ENCODE peak calls at places on chromosomes 3 and 15, in ten cellular contexts. Y is left ventricle myocardium inferior, F is PC-3, T is body of pancreas, M is heart right ventricle, A is AG09309, P is spleen, X is lung, V is esophagus muscularis mucosa, J is GM13976. E is an unnamed sample.

GRCh38 chr3:14549256-14549931 is 9.3 kb upstream of the GRIP2 start:
- DNase-seq in Y (no peak), F (peak; percentile 45), T (no peak), M (peak; percentile 2), A (no peak), P (peak; percentile 48), X (no peak), V (no peak), J (no peak), E (no peak)

GRCh38 chr15:63238796-63239195 is 38.6 kb upstream of the APH1B start:
- DNase-seq in Y (no peak), F (peak; percentile 6), T (no peak), M (no peak), A (peak; percentile 54), P (no peak), X (no peak), V (no peak), J (no peak), E (no peak)

GRCh38 chr3:50264389-50264963 is 4.5 kb upstream of the SEMA3B start:
- DNase-seq in Y (peak; percentile 78), F (peak; percentile 74), T (peak; percentile 86), M (peak; percentile 70), A (peak; percentile 73), P (no peak), X (peak; percentile 87), V (peak; percentile 94), J (no peak), E (peak; percentile 88)

GRCh38 chr3:178907081-178907480 is 164.5 kb downstream of the ZMAT3 start:
- DNase-seq in Y (no peak), F (no peak), T (no peak), M (no peak), A (no peak), P (no peak), X (no peak), V (no peak), J (no peak), E (no peak)

GRCh38 chr3:194296448-194296831 is 54.7 kb downstream of the CPN2 start:
- DNase-seq in Y (no peak), F (peak; percentile 94), T (peak; percentile 86), M (no peak), A (no peak), P (no peak), X (no peak), V (no peak), J (no peak), E (peak; percentile 62)

GRCh38 chr3:194298331-194299227 is 52.5 kb downstream of the CPN2 start:
- DNase-seq in Y (no peak), F (no peak), T (no peak), M (no peak), A (no peak), P (peak; percentile 58), X (no peak), V (no peak), J (no peak), E (no peak)

GRCh38 chr3:185943363-185944106 is 5.7 kb upstream of the TRA2B start:
- DNase-seq in Y (peak; percentile 81), F (peak; percentile 87), T (peak; percentile 95), M (peak; percentile 79), A (peak; percentile 43), P (peak; percentile 94), X (peak; percentile 85), V (peak; percentile 97), J (peak; percentile 84), E (peak; percentile 81)

GRCh38 chr3:67765575-67765974 is 111.2 kb upstream of the SUCLG2 start:
- DNase-seq in Y (no peak), F (no peak), T (no peak), M (no peak), A (no peak), P (no peak), X (no peak), V (no peak), J (no peak), E (no peak)

DNA sequence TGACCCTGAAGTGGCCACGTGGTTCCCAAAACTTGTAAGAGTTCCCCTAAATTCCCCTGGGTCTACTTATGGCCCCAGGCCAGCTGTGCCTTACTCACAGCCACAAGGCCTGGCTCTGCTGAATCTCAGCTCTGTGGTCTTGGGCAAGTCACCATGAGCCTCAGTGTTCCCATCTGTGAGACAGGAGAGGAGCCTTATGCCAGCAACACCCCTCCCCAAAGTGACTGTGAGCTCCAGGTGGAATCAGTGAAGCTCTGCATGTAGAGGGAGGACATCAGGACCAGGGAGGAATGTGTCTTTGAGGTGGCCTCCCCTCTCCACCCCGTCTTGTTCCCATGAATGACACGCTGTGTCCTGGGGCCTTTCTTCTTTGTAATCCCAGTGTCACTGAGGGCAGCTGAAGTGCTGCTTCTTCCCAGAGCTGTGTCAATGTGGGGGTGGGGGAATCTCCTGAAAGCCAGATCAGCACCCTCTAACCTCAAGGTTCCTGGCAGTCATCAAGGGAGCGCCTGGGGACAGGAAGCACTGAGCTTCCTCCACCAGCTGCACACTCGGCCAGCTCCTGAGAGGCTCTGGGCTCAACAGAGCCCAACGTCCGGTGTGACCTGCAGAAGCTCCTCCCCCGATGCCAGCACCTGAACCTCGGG is 258.9 kb downstream of the UACA start:
- DNase-seq in Y (peak; percentile 62), F (peak; percentile 65), T (peak; percentile 78), M (peak; percentile 57), A (no peak), P (peak; percentile 92), X (no peak), V (no peak), J (peak; percentile 73), E (no peak)
- TF ChIP-seq CTCF in Y (no peak), F (no peak), T (no peak), M (no peak), A (no peak), P (no peak), X (no peak), V (no peak), J (no peak), E (no peak)

DNA sequence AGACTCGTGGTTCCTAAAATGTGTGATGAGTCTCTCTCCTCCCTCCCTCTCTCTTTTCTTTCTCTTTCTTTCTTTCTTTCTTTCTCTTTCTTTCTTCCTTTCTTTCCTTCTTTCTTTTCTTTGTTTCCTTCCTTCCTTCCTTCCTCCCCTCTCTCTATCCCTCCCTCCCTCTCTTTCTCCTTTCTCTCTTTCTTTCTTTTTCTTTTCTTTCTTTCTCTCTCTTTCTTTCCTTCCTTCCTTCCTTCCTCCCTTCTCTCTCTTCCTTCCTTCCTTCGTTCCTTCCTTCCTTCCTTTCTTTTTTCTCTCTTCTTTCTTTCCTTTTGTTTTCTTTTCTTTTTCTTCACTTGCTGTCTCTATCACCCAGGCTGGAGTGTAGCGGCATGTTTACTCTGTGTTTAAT is 290.8 kb downstream of the NFKBIZ start:
- DNase-seq in Y (no peak), F (no peak), T (no peak), M (no peak), A (no peak), P (no peak), X (no peak), V (no peak), J (no peak), E (no peak)
- TF ChIP-seq CTCF in Y (no peak), F (no peak), T (no peak), M (no peak), A (no peak), P (no peak), X (no peak), V (no peak), J (no peak), E (no peak)

GRCh38 chr3:31346542-31346979 is 186.2 kb upstream of the STT3B start:
- DNase-seq in Y (no peak), F (no peak), T (no peak), M (no peak), A (no peak), P (no peak), X (no peak), V (no peak), J (no peak), E (no peak)

GRCh38 chr3:31345581-31345980 is 187.1 kb upstream of the STT3B start:
- DNase-seq in Y (no peak), F (no peak), T (no peak), M (no peak), A (no peak), P (no peak), X (no peak), V (no peak), J (no peak), E (no peak)

GRCh38 chr3:31343075-31343474 is 189.7 kb upstream of the STT3B start:
- DNase-seq in Y (no peak), F (no peak), T (no peak), M (no peak), A (peak; percentile 17), P (no peak), X (no peak), V (no peak), J (no peak), E (no peak)

DNA sequence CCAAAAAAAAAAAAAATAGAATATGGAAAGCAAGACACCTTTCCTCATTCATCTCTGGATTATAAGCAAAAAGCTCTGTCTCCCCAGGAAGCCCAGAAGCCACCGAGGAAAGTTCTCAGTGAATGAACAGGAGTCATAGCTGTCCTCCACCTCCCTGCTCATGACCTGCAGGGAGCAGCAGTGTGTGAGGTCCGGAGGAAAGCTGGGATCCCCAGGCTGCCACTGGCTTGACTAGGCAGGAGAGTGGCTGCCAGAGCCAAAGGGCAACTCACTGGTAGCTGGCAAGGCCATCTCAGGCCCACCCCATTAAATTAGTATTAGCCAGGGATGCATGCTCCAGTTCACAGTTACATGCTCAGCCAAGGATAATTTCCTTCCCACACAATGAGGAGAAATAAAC is 191.6 kb upstream of the STT3B start:
- DNase-seq in Y (no peak), F (no peak), T (no peak), M (no peak), A (no peak), P (no peak), X (no peak), V (no peak), J (no peak), E (no peak)
- TF ChIP-seq CTCF in Y (peak; percentile 22), F (peak; percentile 31), T (no peak), M (no peak), A (peak; percentile 14), P (no peak), X (no peak), V (no peak), J (peak; percentile 3), E (no peak)

GRCh38 chr15:77819841-77820728 is 187.4 kb upstream of the LINGO1 start:
- DNase-seq in Y (no peak), F (peak; percentile 9), T (no peak), M (no peak), A (no peak), P (no peak), X (no peak), V (no peak), J (peak; percentile 64), E (no peak)

GRCh38 chr15:77821959-77822256 is 189.2 kb upstream of the LINGO1 start:
- DNase-seq in Y (no peak), F (no peak), T (no peak), M (no peak), A (no peak), P (no peak), X (no peak), V (no peak), J (no peak), E (no peak)

GRCh38 chr15:77822631-77823230 is 190.0 kb upstream of the LINGO1 start:
- DNase-seq in Y (no peak), F (no peak), T (no peak), M (no peak), A (no peak), P (no peak), X (no peak), V (no peak), J (no peak), E (no peak)

GRCh38 chr15:77819271-77819806 is 186.6 kb upstream of the LINGO1 start:
- DNase-seq in Y (no peak), F (no peak), T (no peak), M (no peak), A (no peak), P (no peak), X (no peak), V (no peak), J (no peak), E (peak; percentile 48)

GRCh38 chr15:77821188-77821958 is 188.7 kb upstream of the LINGO1 start:
- DNase-seq in Y (peak; percentile 42), F (peak; percentile 54), T (peak; percentile 60), M (peak; percentile 54), A (no peak), P (no peak), X (no peak), V (no peak), J (peak; percentile 79), E (peak; percentile 52)
- TF ChIP-seq CTCF in Y (peak; percentile 75), F (peak; percentile 80), T (peak; percentile 63), M (peak; percentile 75), A (peak; percentile 92), P (peak; percentile 74), X (no peak), V (peak; percentile 13), J (peak; percentile 64), E (peak; percentile 53)